ENCODE peak calls at places on chromosomes 7 and 10, in seven cellular contexts. J is coronary artery, Z is uterus, K is glutamatergic neuron, N is A549, P is Calu3, Y is heart right ventricle. L is an unnamed sample.

GRCh38 chr7:123494193-123494796 is 40.1 kb downstream of the IQUB start:
- DNase-seq in J (no peak), Z (no peak), K (no peak), N (peak; percentile 40), P (peak; percentile 10), Y (peak; percentile 26), L (no peak)

GRCh38 chr10:84415539-84416244 is 87.3 kb downstream of the CCSER2 start:
- DNase-seq in J (no peak), Z (no peak), K (no peak), N (no peak), P (no peak), Y (no peak), L (no peak)

GRCh38 chr10:5930272-5930671 is 40.2 kb downstream of the FBH1 start:
- DNase-seq in J (no peak), Z (no peak), K (no peak), N (no peak), P (no peak), Y (no peak), L (no peak)

GRCh38 chr7:139245401-139245800 is 14.4 kb downstream of the UBN2 start:
- DNase-seq in J (no peak), Z (no peak), K (no peak), N (no peak), P (no peak), Y (no peak), L (no peak)

GRCh38 chr7:73647725-73648592 is 19.7 kb upstream of the VPS37D start:
- DNase-seq in J (no peak), Z (no peak), K (peak; percentile 34), N (no peak), P (no peak), Y (no peak), L (no peak)

GRCh38 chr10:118311505-118311904 is 30.6 kb downstream of the FAM204A start:
- DNase-seq in J (no peak), Z (no peak), K (no peak), N (no peak), P (no peak), Y (no peak), L (no peak)

GRCh38 chr10:51733061-51733460 is 33.7 kb upstream of the CSTF2T start:
- DNase-seq in J (no peak), Z (no peak), K (no peak), N (no peak), P (no peak), Y (no peak), L (no peak)

GRCh38 chr10:48981310-48981907 is 41.8 kb upstream of the LRRC18 start:
- DNase-seq in J (no peak), Z (peak; percentile 63), K (peak; percentile 79), N (peak; percentile 51), P (peak; percentile 69), Y (peak; percentile 50), L (no peak)

GRCh38 chr7:33716581-33717477 is 188.5 kb upstream of the BMPER start:
- DNase-seq in J (no peak), Z (no peak), K (no peak), N (peak; percentile 68), P (peak; percentile 51), Y (no peak), L (no peak)

GRCh38 chr7:27600247-27600646 is 62.4 kb downstream of the HIBADH start:
- DNase-seq in J (no peak), Z (no peak), K (no peak), N (no peak), P (no peak), Y (no peak), L (no peak)

GRCh38 chr7:157427811-157428553 is 91.2 kb downstream of the DNAJB6 start:
- DNase-seq in J (no peak), Z (no peak), K (no peak), N (no peak), P (no peak), Y (no peak), L (no peak)

GRCh38 chr7:156475179-156475578 is 165.4 kb upstream of the RNF32 start:
- DNase-seq in J (no peak), Z (no peak), K (no peak), N (no peak), P (no peak), Y (no peak), L (no peak)

GRCh38 chr7:42747073-42747472 is 164.8 kb downstream of the C7orf25 start:
- DNase-seq in J (no peak), Z (no peak), K (no peak), N (no peak), P (no peak), Y (no peak), L (no peak)

GRCh38 chr10:79444243-79445119 is 943 bp downstream of the ZCCHC24 start:
- DNase-seq in J (peak; percentile 90), Z (peak; percentile 67), K (peak; percentile 72), N (peak; percentile 21), P (peak; percentile 61), Y (peak; percentile 69), L (peak; percentile 51)

GRCh38 chr7:133253522-133253882 is 624 bp downstream of the EXOC4 start:
- DNase-seq in J (no peak), Z (no peak), K (no peak), N (peak; percentile 6), P (peak; percentile 2), Y (no peak), L (no peak)

GRCh38 chr7:6012355-6013104 is 3.5 kb downstream of the AIMP2 start:
- DNase-seq in J (no peak), Z (no peak), K (no peak), N (no peak), P (peak; percentile 41), Y (no peak), L (no peak)

GRCh38 chr7:6011541-6011940 is 2.5 kb downstream of the AIMP2 start:
- DNase-seq in J (no peak), Z (no peak), K (no peak), N (no peak), P (no peak), Y (no peak), L (no peak)

GRCh38 chr7:6008668-6009611 is at the start of the genes AIMP2 and PMS2:
- DNase-seq in J (peak; percentile 99), Z (peak; percentile 98), K (peak; percentile 97), N (peak; percentile 99), P (peak; percentile 99), Y (peak; percentile 99), L (peak; percentile 99)
- TF ChIP-seq CTCF in J (no peak), Z (peak; percentile 10), K (no peak), N (no peak), P (no peak), Y (no peak), L (no peak)

GRCh38 chr10:96325719-96326373 is 21.6 kb downstream of the DNTT start:
- DNase-seq in J (no peak), Z (no peak), K (no peak), N (no peak), P (no peak), Y (no peak), L (no peak)

GRCh38 chr10:96322275-96322674 is 18.0 kb downstream of the DNTT start:
- DNase-seq in J (no peak), Z (no peak), K (no peak), N (no peak), P (no peak), Y (no peak), L (no peak)

GRCh38 chr10:96324447-96324846 is 20.2 kb downstream of the DNTT start:
- DNase-seq in J (no peak), Z (no peak), K (no peak), N (no peak), P (no peak), Y (no peak), L (no peak)

GRCh38 chr10:96319754-96320514 is 15.7 kb downstream of the DNTT start:
- DNase-seq in J (no peak), Z (no peak), K (no peak), N (peak; percentile 13), P (no peak), Y (no peak), L (no peak)

DNA sequence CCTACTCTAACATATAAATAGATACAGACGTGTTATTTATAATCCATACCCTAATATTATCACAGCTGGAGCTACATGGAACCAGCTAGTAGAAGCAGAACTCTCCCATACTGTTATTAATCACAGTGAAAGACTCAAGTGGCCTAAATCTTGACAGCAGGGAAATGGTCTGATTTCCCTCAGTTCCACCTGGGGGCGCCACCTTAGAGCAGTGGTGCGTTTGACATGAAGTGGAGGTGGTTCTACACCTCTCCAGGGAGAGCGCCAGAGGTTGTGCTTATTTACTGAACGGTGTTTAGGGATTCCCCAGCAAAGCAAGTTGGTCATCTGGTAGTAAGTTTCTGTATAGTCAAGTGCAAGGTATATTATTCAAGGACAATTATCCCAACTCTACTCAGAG is 17.6 kb downstream of the DNTT start:
- DNase-seq in J (no peak), Z (no peak), K (no peak), N (no peak), P (no peak), Y (no peak), L (no peak)
- TF ChIP-seq CTCF in J (no peak), Z (no peak), K (no peak), N (no peak), P (no peak), Y (no peak), L (no peak)

DNA sequence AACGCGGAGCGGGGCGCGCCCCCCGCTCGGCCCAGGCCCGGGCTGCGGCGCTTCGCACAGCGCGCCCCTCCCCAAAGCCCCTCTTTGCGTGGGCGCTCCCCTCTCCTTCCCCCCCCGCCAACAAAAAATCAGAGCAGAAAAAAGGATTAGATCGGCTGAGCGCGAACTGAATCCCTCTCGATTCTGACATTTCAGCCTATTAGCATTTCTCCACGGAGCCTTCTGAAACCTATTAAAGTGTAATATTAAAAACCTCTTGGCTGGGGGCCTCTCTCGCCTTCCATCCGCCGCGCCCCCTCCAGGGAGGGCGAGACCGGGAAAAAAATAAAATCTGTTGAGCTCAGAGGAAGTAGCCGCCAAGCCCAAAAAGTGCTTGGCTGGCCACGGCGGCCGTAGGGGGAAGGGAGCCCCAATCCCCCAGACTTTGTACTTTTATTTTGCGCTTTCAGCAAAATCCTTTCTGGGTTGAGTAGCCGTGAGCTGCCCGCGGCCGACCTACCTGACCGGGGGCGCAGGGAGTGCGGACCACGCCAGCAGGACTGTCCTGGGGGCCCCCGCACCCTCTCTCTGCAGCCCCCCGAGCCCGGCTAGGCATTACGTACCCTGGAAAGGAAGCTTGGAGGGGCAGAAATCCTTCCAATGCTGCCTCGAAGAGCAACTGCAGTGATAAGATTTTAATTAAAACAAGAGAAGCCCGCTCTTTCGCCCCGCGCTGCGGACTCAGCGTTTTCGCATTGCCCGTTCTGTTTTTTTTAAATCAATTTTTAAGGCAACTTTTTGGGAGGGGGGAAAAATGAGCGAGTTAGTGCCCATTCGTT is 1.3 kb upstream of the TNRC18 start:
- DNase-seq in J (no peak), Z (peak; percentile 74), K (no peak), N (no peak), P (peak; percentile 66), Y (peak; percentile 80), L (no peak)
- TF ChIP-seq CTCF in J (no peak), Z (no peak), K (no peak), N (no peak), P (no peak), Y (no peak), L (peak; percentile 11)

GRCh38 chr7:137747359-137748031 is 99.3 kb downstream of the DGKI start:
- DNase-seq in J (no peak), Z (no peak), K (no peak), N (no peak), P (no peak), Y (no peak), L (no peak)
- TF ChIP-seq CTCF in J (no peak), Z (no peak), K (peak; percentile 24), N (no peak), P (no peak), Y (no peak), L (no peak)

L was measured in CD14-positive monocyte.